ENCODE peak calls at places on chromosome 22, in six cellular contexts. Z, C, Q, Y, J and V are unnamed samples.

GRCh38 chr22:27752771-27753170 is 48.8 kb downstream of the MN1 start:
- DNase-seq in Z (no peak), C (no peak), Q (no peak), Y (no peak), J (no peak), V (peak)

GRCh38 chr22:47307326-47307725 is 544.9 kb downstream of the TBC1D22A start:
- DNase-seq in Z (no peak), C (no peak), Q (no peak), Y (no peak), J (no peak), V (no peak)

GRCh38 chr22:49997932-49998717 is 14.4 kb downstream of the IL17REL start:
- DNase-seq in Z (no peak), C (no peak), Q (no peak), Y (no peak), J (no peak), V (no peak)

GRCh38 chr22:38034278-38034882 is 22.8 kb upstream of the PICK1 start:
- DNase-seq in Z (peak), C (peak), Q (no peak), Y (no peak), J (peak), V (peak)

GRCh38 chr22:36277482-36278291 is 24.8 kb downstream of the APOL1 start:
- DNase-seq in Z (peak), C (peak), Q (no peak), Y (peak), J (peak), V (peak)

GRCh38 chr22:45552580-45553332 is 50.1 kb downstream of the FBLN1 start:
- DNase-seq in Z (no peak), C (no peak), Q (no peak), Y (no peak), J (no peak), V (peak)

GRCh38 chr22:26172389-26172990 is 3.2 kb downstream of the SEZ6L start:
- DNase-seq in Z (no peak), C (peak), Q (no peak), Y (peak), J (no peak), V (peak)

GRCh38 chr22:48888466-48889208 is 939.0 kb downstream of the BRD1 start:
- DNase-seq in Z (no peak), C (no peak), Q (peak), Y (no peak), J (no peak), V (no peak)

GRCh38 chr22:44443641-44444235 is 54.3 kb downstream of the RTL6 start:
- DNase-seq in Z (no peak), C (no peak), Q (no peak), Y (no peak), J (no peak), V (no peak)

GRCh38 chr22:31288496-31289235 is 3.6 kb downstream of the PIK3IP1 start:
- DNase-seq in Z (no peak), C (peak), Q (no peak), Y (no peak), J (no peak), V (no peak)

GRCh38 chr22:29071261-29072045 is 1.4 kb upstream of the KREMEN1 start:
- DNase-seq in Z (no peak), C (peak), Q (peak), Y (peak), J (no peak), V (peak)

GRCh38 chr22:31947296-31947695 is 3.0 kb downstream of the YWHAH start:
- DNase-seq in Z (no peak), C (no peak), Q (no peak), Y (peak), J (no peak), V (no peak)

GRCh38 chr22:20519558-20519957 is 12.1 kb downstream of the MED15 start:
- DNase-seq in Z (no peak), C (no peak), Q (no peak), Y (no peak), J (no peak), V (no peak)

GRCh38 chr22:39206491-39206890 is 38.3 kb downstream of the PDGFB start:
- DNase-seq in Z (no peak), C (no peak), Q (no peak), Y (no peak), J (no peak), V (no peak)

GRCh38 chr22:27615408-27615807 is 186.1 kb downstream of the MN1 start:
- DNase-seq in Z (no peak), C (no peak), Q (no peak), Y (no peak), J (no peak), V (no peak)

GRCh38 chr22:19710769-19711106 is 3.6 kb upstream of the SEPTIN5 start:
- DNase-seq in Z (no peak), C (no peak), Q (no peak), Y (no peak), J (no peak), V (no peak)